ENCODE peak calls at places on chromosomes 13 and 19, in eight cellular contexts. J, A, B, K, T, O, M and Q are unnamed samples.
A peak's percentile ranks its signal among the peaks of the same experiment; 100 is the strongest.

GRCh38 chr19:44582581-44583265 is 30.6 kb upstream of the IGSF23 start:
- DNase-seq in O (no peak), T (no peak), A (no peak), B (no peak), K (peak; percentile 50), M (peak; percentile 89), J (peak; percentile 28), Q (peak; percentile 44)

GRCh38 chr13:50589651-50590054 is 253.8 kb downstream of the DLEU7 start:
- DNase-seq in A (peak; percentile 85), B (no peak), K (no peak), O (peak; percentile 96), M (no peak), T (no peak), J (peak; percentile 83), Q (no peak)

GRCh38 chr13:64716936-64717335 is 2513.2 kb downstream of the PCDH9 start:
- DNase-seq in A (no peak), M (no peak), T (no peak), O (no peak), J (no peak), B (no peak), K (no peak), Q (no peak)

GRCh38 chr19:10195199-10195519 is 406 bp upstream of the DNMT1 start:
- DNase-seq in J (no peak), M (no peak), T (no peak), B (no peak), O (no peak), A (no peak), K (no peak), Q (no peak)

GRCh38 chr13:32001392-32001768 is 30.2 kb upstream of the FRY start:
- DNase-seq in T (no peak), M (peak; percentile 74), O (peak; percentile 18), K (peak; percentile 62), A (peak; percentile 41), B (no peak), J (peak; percentile 54), Q (no peak)

GRCh38 chr19:7360393-7360984 is 11.8 kb downstream of the ARHGEF18 start:
- DNase-seq in M (no peak), K (no peak), A (peak; percentile 16), J (peak; percentile 14), O (peak; percentile 10), B (no peak), T (no peak), Q (no peak)

GRCh38 chr19:35845215-35846037 is 6.9 kb downstream of the NPHS1 start:
- DNase-seq in B (no peak), K (peak; percentile 71), M (peak; percentile 80), J (no peak), A (no peak), T (no peak), O (no peak), Q (peak; percentile 33)

GRCh38 chr13:63351533-63351932 is 1935.9 kb upstream of the PCDH20 start:
- DNase-seq in O (no peak), A (peak; percentile 36), J (peak; percentile 43), M (no peak), T (no peak), B (no peak), K (no peak), Q (no peak)

GRCh38 chr19:41646589-41647204 is 19.8 kb upstream of the CEACAM4 start:
- DNase-seq in B (no peak), T (no peak), A (no peak), K (peak; percentile 20), M (peak; percentile 78), J (no peak), O (no peak), Q (peak; percentile 50)

GRCh38 chr19:8399681-8400188 is 9.6 kb downstream of the RAB11B start:
- DNase-seq in M (no peak), A (no peak), J (no peak), K (no peak), B (no peak), O (no peak), T (no peak), Q (no peak)

GRCh38 chr13:57946361-57946760 is 314.8 kb downstream of the PCDH17 start:
- DNase-seq in K (no peak), J (peak; percentile 17), B (no peak), M (no peak), O (no peak), A (no peak), T (no peak), Q (no peak)

GRCh38 chr13:97259787-97260641 is 37.9 kb downstream of the MBNL2 start:
- DNase-seq in J (peak; percentile 74), A (peak; percentile 84), K (no peak), T (no peak), B (no peak), M (no peak), O (peak; percentile 82), Q (no peak)

GRCh38 chr19:38559428-38560401 is 58.0 kb downstream of the MAP4K1 start:
- DNase-seq in T (no peak), A (no peak), J (no peak), B (no peak), K (no peak), O (peak; percentile 22), M (no peak), Q (no peak)

GRCh38 chr13:36357692-36358091 is 11.5 kb upstream of the SPART start:
- DNase-seq in B (no peak), K (no peak), O (peak; percentile 80), A (no peak), M (no peak), J (no peak), T (peak; percentile 7), Q (no peak)

GRCh38 chr13:35179920-35180663 is 238.0 kb downstream of the NBEA start:
- DNase-seq in K (no peak), B (no peak), J (no peak), A (no peak), T (no peak), M (no peak), O (no peak), Q (no peak)

GRCh38 chr13:110000534-110001345 is 214.4 kb upstream of the IRS2 start:
- DNase-seq in J (no peak), K (no peak), T (no peak), M (no peak), O (no peak), B (no peak), A (no peak), Q (no peak)

GRCh38 chr13:87078947-87079795 is 592.0 kb upstream of the SLITRK5 start:
- DNase-seq in T (no peak), O (no peak), M (no peak), J (no peak), B (no peak), K (no peak), A (no peak), Q (no peak)
- H3K4me3 ChIP-seq in T (no peak overlapping the region), O (no peak overlapping the region), M (no peak overlapping the region), J (no peak overlapping the region), B (no peak overlapping the region), K (no peak overlapping the region), A (no peak overlapping the region), Q (no peak overlapping the region)

DNA sequence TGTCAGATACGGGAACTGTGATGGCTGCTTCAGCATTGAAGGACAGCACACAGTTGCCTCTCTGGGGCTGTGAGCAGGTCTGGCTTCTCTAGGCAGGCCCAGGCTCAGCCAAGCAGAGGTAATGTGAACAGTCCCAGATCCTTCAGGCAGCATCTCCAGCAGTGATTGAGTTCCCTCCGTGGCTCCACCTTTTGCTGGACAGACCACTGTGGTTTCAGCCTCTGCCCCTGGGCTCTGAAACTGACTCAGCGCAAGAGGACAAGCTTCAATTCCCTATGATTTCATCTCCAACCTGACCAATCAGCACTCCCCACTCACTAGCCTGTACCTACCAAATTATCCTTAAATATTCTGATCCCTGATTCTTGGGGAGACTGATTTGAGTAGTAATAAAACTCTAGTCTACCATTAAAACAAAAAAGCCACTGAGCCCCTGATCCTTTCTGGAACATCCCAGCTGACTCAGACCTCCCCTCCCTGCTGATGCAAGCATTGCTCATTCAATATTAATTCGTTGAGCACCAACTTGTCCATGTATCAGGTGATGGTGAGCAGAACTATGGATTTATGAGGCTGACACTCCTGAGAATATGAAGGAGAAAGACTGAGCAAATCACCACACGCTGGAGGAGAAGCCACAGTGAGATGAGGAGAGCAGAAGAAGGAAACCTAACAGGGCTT is 16.7 kb downstream of the GSX1 start:
- DNase-seq in B (no peak), O (no peak), M (no peak), T (no peak), A (no peak), K (no peak), J (no peak), Q (no peak)
- H3K27me3 ChIP-seq in B (no peaks in the 10 kb centered on the region), O (no peaks in the 10 kb centered on the region), M (peaks cover 72% of the 10 kb centered on the region), T (peaks cover 6% of the 10 kb centered on the region), A (peaks cover 18% of the 10 kb centered on the region), K (no peaks in the 10 kb centered on the region), J (peaks cover 3% of the 10 kb centered on the region), Q (peaks cover 75% of the 10 kb centered on the region)

GRCh38 chr19:17831419-17831888 is 10.1 kb upstream of the INSL3 start:
- DNase-seq in T (no peak), M (peak; percentile 60), A (no peak), B (no peak), K (no peak), J (no peak), O (no peak), Q (no peak)

GRCh38 chr19:17832443-17833208 is 11.3 kb upstream of the INSL3 start:
- DNase-seq in B (no peak), O (no peak), J (no peak), T (no peak), K (no peak), M (no peak), A (no peak), Q (no peak)

GRCh38 chr19:17835182-17836006 is 12.4 kb downstream of the JAK3 start:
- DNase-seq in K (no peak), M (no peak), J (no peak), B (no peak), A (no peak), T (no peak), O (no peak), Q (no peak)

GRCh38 chr19:17836530-17836929 is 11.3 kb downstream of the JAK3 start:
- DNase-seq in J (no peak), B (no peak), O (no peak), T (no peak), A (no peak), K (no peak), M (no peak), Q (no peak)

DNA sequence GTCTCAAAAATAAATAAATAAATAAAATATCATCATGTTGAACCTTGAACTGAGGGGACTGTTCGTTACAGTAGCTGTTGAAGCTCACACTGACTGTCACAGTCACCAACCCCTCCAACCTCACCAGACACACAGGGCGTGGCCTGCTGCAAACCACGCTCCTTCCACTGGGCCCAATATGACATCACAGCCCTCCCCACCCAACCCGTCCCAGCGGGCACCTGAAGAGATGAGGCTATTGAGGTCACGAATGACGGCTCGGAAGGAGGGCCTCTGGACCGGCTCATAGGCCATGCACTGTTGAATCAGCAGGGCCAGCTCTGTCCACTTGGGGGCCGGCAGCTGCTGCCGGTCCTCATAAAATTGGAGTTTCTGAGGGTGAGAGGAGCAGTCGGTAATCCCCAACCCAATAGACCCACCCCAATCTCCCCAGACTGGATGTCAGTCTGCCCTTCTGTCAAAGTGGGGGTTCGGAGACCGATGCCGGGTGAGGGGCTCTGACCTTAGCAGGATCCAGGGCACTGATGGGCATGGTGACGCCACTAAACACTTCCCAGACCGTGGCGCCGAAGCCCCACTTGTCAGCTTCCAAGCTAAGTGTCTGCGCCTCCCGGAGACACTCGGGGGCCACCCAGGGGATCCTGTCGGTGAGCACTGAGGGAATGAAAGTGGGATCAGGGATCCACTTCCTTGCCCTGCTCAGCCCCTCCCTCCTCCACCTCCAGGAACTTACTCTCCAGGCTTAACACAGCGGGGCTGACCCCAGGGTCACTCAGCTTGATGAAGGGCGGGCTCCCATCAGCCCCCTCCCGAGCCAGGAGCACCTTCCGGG is 13.2 kb downstream of the JAK3 start:
- DNase-seq in A (no peak), B (no peak), O (no peak), J (no peak), M (peak; percentile 74), T (no peak), K (no peak), Q (no peak)
- TF ChIP-seq CTCF in A (peak; percentile 11), B (no peak), O (no peak), J (peak; percentile 13), M (peak; percentile 22), T (no peak), K (no peak), Q (peak; percentile 23)

GRCh38 chr19:51019544-51019925 is at the start of gene KLK10:
- DNase-seq in O (no peak), J (no peak), T (no peak), A (no peak), K (no peak), M (no peak), B (no peak), Q (no peak)
- H3K4me3 ChIP-seq in O (no peak within 1 kb of the TSS), J (no peak within 1 kb of the TSS), T (peak within 1 kb of the TSS; percentile 35), A (peak within 1 kb of the TSS; percentile 4), K (no peak within 1 kb of the TSS), M (peak within 1 kb of the TSS; percentile 65), B (peak within 1 kb of the TSS; percentile 44), Q (no peak within 1 kb of the TSS)